ENCODE peak calls at places on chromosomes 1 and 21, in six cellular contexts. One of them, this sample, is unnamed.

GRCh38 chr1:205983925-205984725 is 19.1 kb downstream of the RAB7B start:
- DNase-seq in neuronal stem cell: peak
- DNase-seq in trophoblast cell: peak
- DNase-seq in H9: peak
- DNase-seq in IMR-90: peak
- DNase-seq in mesenchymal stem cell: peak
- DNase-seq in this sample: no peak

GRCh38 chr1:65395887-65396612 is 24.4 kb upstream of the LEPR start:
- DNase-seq in IMR-90: peak
- DNase-seq in mesenchymal stem cell: peak
- DNase-seq in trophoblast cell: peak
- DNase-seq in H9: peak
- DNase-seq in neuronal stem cell: no peak
- DNase-seq in this sample: peak

GRCh38 chr1:12095822-12096263 is 32.7 kb downstream of the TNFRSF8 start:
- DNase-seq in neuronal stem cell: no peak
- DNase-seq in IMR-90: peak
- DNase-seq in mesenchymal stem cell: peak
- DNase-seq in trophoblast cell: peak
- DNase-seq in H9: peak
- DNase-seq in this sample: no peak

GRCh38 chr1:244104309-244105060 is 53.4 kb downstream of the ZBTB18 start:
- DNase-seq in IMR-90: peak
- DNase-seq in H9: no peak
- DNase-seq in trophoblast cell: peak
- DNase-seq in mesenchymal stem cell: peak
- DNase-seq in neuronal stem cell: no peak
- DNase-seq in this sample: no peak

GRCh38 chr21:44773291-44773932 is 28.2 kb downstream of the UBE2G2 start:
- DNase-seq in trophoblast cell: peak
- DNase-seq in IMR-90: no peak
- DNase-seq in neuronal stem cell: no peak
- DNase-seq in H9: no peak
- DNase-seq in mesenchymal stem cell: no peak
- DNase-seq in this sample: no peak

GRCh38 chr1:52665173-52666020 is 32.4 kb downstream of the SHISAL2A start:
- DNase-seq in neuronal stem cell: no peak
- DNase-seq in H9: no peak
- DNase-seq in mesenchymal stem cell: no peak
- DNase-seq in IMR-90: no peak
- DNase-seq in trophoblast cell: no peak
- DNase-seq in this sample: no peak

GRCh38 chr1:43530483-43531452 is at the start of gene PTPRF:
- DNase-seq in mesenchymal stem cell: peak
- DNase-seq in trophoblast cell: peak
- DNase-seq in neuronal stem cell: peak
- DNase-seq in H9: peak
- DNase-seq in IMR-90: peak
- DNase-seq in this sample: no peak

GRCh38 chr1:213934642-213935041 is 53.1 kb upstream of the PROX1 start:
- DNase-seq in H9: no peak
- DNase-seq in IMR-90: no peak
- DNase-seq in neuronal stem cell: no peak
- DNase-seq in mesenchymal stem cell: no peak
- DNase-seq in trophoblast cell: no peak
- DNase-seq in this sample: no peak

GRCh38 chr1:204885790-204886189 is 15.1 kb downstream of the NFASC start:
- DNase-seq in H9: no peak
- DNase-seq in IMR-90: no peak
- DNase-seq in neuronal stem cell: no peak
- DNase-seq in mesenchymal stem cell: no peak
- DNase-seq in trophoblast cell: peak
- DNase-seq in this sample: no peak

GRCh38 chr1:119882172-119883029 is 13.9 kb downstream of the ADAM30 start:
- DNase-seq in trophoblast cell: no peak
- DNase-seq in IMR-90: peak
- DNase-seq in H9: no peak
- DNase-seq in neuronal stem cell: no peak
- DNase-seq in mesenchymal stem cell: no peak
- DNase-seq in this sample: no peak

GRCh38 chr21:43854773-43855633 is 10.0 kb upstream of the AGPAT3 start:
- DNase-seq in trophoblast cell: no peak
- DNase-seq in H9: no peak
- DNase-seq in IMR-90: no peak
- DNase-seq in mesenchymal stem cell: peak
- DNase-seq in neuronal stem cell: no peak
- DNase-seq in this sample: no peak

GRCh38 chr1:31510304-31510703 is 66.0 kb upstream of the TINAGL1 start:
- DNase-seq in H9: no peak
- DNase-seq in trophoblast cell: no peak
- DNase-seq in neuronal stem cell: no peak
- DNase-seq in mesenchymal stem cell: no peak
- DNase-seq in IMR-90: no peak
- DNase-seq in this sample: no peak

GRCh38 chr1:231827337-231828105 is 200.9 kb downstream of the DISC1 start:
- DNase-seq in IMR-90: peak
- DNase-seq in H9: no peak
- DNase-seq in trophoblast cell: no peak
- DNase-seq in mesenchymal stem cell: peak
- DNase-seq in neuronal stem cell: no peak
- DNase-seq in this sample: no peak

GRCh38 chr1:80656628-80657019 is 1144.1 kb upstream of the ADGRL2 start:
- DNase-seq in trophoblast cell: no peak
- DNase-seq in IMR-90: peak
- DNase-seq in H9: no peak
- DNase-seq in neuronal stem cell: no peak
- DNase-seq in mesenchymal stem cell: peak
- DNase-seq in this sample: no peak

GRCh38 chr1:1419363-1419811 is 1.7 kb downstream of the ANKRD65 start:
- DNase-seq in mesenchymal stem cell: no peak
- DNase-seq in H9: no peak
- DNase-seq in trophoblast cell: no peak
- DNase-seq in neuronal stem cell: no peak
- DNase-seq in IMR-90: no peak
- DNase-seq in this sample: no peak

GRCh38 chr1:30738040-30738441 is 14.7 kb upstream of the MATN1 start:
- DNase-seq in neuronal stem cell: no peak
- DNase-seq in H9: peak
- DNase-seq in mesenchymal stem cell: no peak
- DNase-seq in trophoblast cell: peak
- DNase-seq in IMR-90: no peak
- DNase-seq in this sample: no peak

GRCh38 chr1:194292912-194293311 is 1106.5 kb upstream of the B3GALT2 start:
- DNase-seq in trophoblast cell: no peak
- DNase-seq in mesenchymal stem cell: no peak
- DNase-seq in H9: no peak
- DNase-seq in IMR-90: no peak
- DNase-seq in neuronal stem cell: no peak
- DNase-seq in this sample: no peak

GRCh38 chr1:67683306-67683705 is 1.7 kb upstream of the GADD45A start:
- DNase-seq in H9: no peak
- DNase-seq in IMR-90: peak
- DNase-seq in mesenchymal stem cell: peak
- DNase-seq in trophoblast cell: peak
- DNase-seq in neuronal stem cell: no peak
- DNase-seq in this sample: no peak

GRCh38 chr1:18100493-18101063 is 7.0 kb upstream of the IGSF21 start:
- DNase-seq in IMR-90: peak
- DNase-seq in neuronal stem cell: peak
- DNase-seq in trophoblast cell: peak
- DNase-seq in mesenchymal stem cell: peak
- DNase-seq in H9: peak
- DNase-seq in this sample: peak

GRCh38 chr1:226366290-226366689 is 41.6 kb downstream of the PARP1 start:
- DNase-seq in IMR-90: peak
- DNase-seq in neuronal stem cell: no peak
- DNase-seq in trophoblast cell: no peak
- DNase-seq in H9: no peak
- DNase-seq in mesenchymal stem cell: no peak
- DNase-seq in this sample: no peak

GRCh38 chr1:103025858-103026409 is 82.4 kb downstream of the COL11A1 start:
- DNase-seq in mesenchymal stem cell: no peak
- DNase-seq in H9: no peak
- DNase-seq in trophoblast cell: no peak
- DNase-seq in neuronal stem cell: no peak
- DNase-seq in IMR-90: no peak
- DNase-seq in this sample: no peak

GRCh38 chr1:150875197-150876110 is 945 bp downstream of the ARNT start:
- DNase-seq in H9: no peak
- DNase-seq in trophoblast cell: no peak
- DNase-seq in IMR-90: no peak
- DNase-seq in neuronal stem cell: no peak
- DNase-seq in mesenchymal stem cell: no peak
- DNase-seq in this sample: no peak

GRCh38 chr21:25910809-25911208 is 176.0 kb downstream of the GABPA start:
- DNase-seq in trophoblast cell: no peak
- DNase-seq in neuronal stem cell: no peak
- DNase-seq in IMR-90: no peak
- DNase-seq in mesenchymal stem cell: no peak
- DNase-seq in H9: no peak
- DNase-seq in this sample: no peak
- H3K14ac ChIP-seq in trophoblast cell: no peak
- H3K14ac ChIP-seq in neuronal stem cell: no peak
- H3K14ac ChIP-seq in IMR-90: no peak
- H3K14ac ChIP-seq in mesenchymal stem cell: no peak
- H3K14ac ChIP-seq in H9: no peak
- H3K14ac ChIP-seq in this sample: no peak

GRCh38 chr1:86085741-86086411 is 70.7 kb downstream of the COL24A1 start:
- DNase-seq in trophoblast cell: no peak
- DNase-seq in neuronal stem cell: no peak
- DNase-seq in IMR-90: no peak
- DNase-seq in mesenchymal stem cell: no peak
- DNase-seq in H9: no peak
- DNase-seq in this sample: no peak

GRCh38 chr1:86084998-86085397 is 71.6 kb downstream of the COL24A1 start:
- DNase-seq in IMR-90: peak
- DNase-seq in neuronal stem cell: no peak
- DNase-seq in mesenchymal stem cell: no peak
- DNase-seq in trophoblast cell: no peak
- DNase-seq in H9: no peak
- DNase-seq in this sample: no peak

DNA sequence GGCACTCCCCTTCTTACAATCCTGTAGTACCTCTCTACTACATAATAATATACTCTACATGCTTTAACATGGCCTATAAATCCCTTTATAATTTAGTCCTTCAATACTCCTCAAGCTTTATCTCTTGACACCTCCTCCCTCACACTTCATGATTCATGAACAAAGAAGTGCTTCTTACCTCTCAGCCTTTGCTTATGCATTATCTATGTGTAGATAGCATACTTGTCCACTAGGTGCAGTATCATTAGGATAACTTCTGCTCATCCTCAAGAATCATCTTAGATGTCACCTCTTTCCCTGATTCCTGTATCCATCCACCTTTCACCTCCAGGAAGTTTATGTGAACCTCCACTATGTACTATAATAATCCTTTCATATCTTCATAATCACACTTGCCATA is 74.4 kb downstream of the COL24A1 start:
- DNase-seq in mesenchymal stem cell: no peak
- DNase-seq in IMR-90: no peak
- DNase-seq in H9: no peak
- DNase-seq in trophoblast cell: peak
- DNase-seq in neuronal stem cell: no peak
- DNase-seq in this sample: no peak
- H3K14ac ChIP-seq in mesenchymal stem cell: no peak
- H3K14ac ChIP-seq in IMR-90: no peak
- H3K14ac ChIP-seq in H9: no peak
- H3K14ac ChIP-seq in trophoblast cell: no peak
- H3K14ac ChIP-seq in neuronal stem cell: no peak
- H3K14ac ChIP-seq in this sample: no peak

DNA sequence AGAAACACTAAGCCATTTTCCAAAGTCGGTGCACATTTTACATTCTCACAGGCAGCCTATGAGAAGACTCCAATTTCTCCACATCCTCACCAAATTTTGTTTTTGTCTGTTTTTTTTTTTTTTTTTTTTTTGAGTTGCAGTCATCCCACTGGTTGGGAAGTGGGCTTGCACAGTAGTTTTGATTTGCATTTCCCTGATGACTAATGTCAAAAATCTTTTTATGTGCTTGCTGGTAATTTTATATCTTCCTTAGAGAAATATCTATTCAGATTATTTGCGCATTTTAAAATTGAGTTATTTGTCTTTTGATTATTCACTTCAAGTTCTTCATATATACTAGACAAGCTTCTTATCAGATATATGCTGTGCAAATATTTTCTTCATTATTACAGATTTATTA is 141.5 kb downstream of the USH2A start:
- DNase-seq in mesenchymal stem cell: no peak
- DNase-seq in neuronal stem cell: no peak
- DNase-seq in trophoblast cell: no peak
- DNase-seq in IMR-90: peak
- DNase-seq in H9: no peak
- DNase-seq in this sample: no peak
- H3K14ac ChIP-seq in mesenchymal stem cell: no peak
- H3K14ac ChIP-seq in neuronal stem cell: no peak
- H3K14ac ChIP-seq in trophoblast cell: no peak
- H3K14ac ChIP-seq in IMR-90: no peak
- H3K14ac ChIP-seq in H9: no peak
- H3K14ac ChIP-seq in this sample: no peak

GRCh38 chr1:155063550-155064108 is at the start of gene EFNA4:
- DNase-seq in H9: peak
- DNase-seq in neuronal stem cell: peak
- DNase-seq in IMR-90: peak
- DNase-seq in trophoblast cell: peak
- DNase-seq in mesenchymal stem cell: peak
- DNase-seq in this sample: no peak

GRCh38 chr1:155062702-155063411 is 683 bp upstream of the EFNA4 start:
- DNase-seq in H9: peak
- DNase-seq in mesenchymal stem cell: peak
- DNase-seq in neuronal stem cell: peak
- DNase-seq in trophoblast cell: peak
- DNase-seq in IMR-90: peak
- DNase-seq in this sample: peak

GRCh38 chr1:155062151-155062686 is 1.3 kb upstream of the EFNA4 start:
- DNase-seq in neuronal stem cell: peak
- DNase-seq in H9: peak
- DNase-seq in trophoblast cell: no peak
- DNase-seq in IMR-90: no peak
- DNase-seq in mesenchymal stem cell: no peak
- DNase-seq in this sample: peak

GRCh38 chr1:155064109-155064812 is 721 bp downstream of the EFNA4 start:
- DNase-seq in IMR-90: peak
- DNase-seq in trophoblast cell: peak
- DNase-seq in neuronal stem cell: peak
- DNase-seq in mesenchymal stem cell: peak
- DNase-seq in H9: peak
- DNase-seq in this sample: no peak

DNA sequence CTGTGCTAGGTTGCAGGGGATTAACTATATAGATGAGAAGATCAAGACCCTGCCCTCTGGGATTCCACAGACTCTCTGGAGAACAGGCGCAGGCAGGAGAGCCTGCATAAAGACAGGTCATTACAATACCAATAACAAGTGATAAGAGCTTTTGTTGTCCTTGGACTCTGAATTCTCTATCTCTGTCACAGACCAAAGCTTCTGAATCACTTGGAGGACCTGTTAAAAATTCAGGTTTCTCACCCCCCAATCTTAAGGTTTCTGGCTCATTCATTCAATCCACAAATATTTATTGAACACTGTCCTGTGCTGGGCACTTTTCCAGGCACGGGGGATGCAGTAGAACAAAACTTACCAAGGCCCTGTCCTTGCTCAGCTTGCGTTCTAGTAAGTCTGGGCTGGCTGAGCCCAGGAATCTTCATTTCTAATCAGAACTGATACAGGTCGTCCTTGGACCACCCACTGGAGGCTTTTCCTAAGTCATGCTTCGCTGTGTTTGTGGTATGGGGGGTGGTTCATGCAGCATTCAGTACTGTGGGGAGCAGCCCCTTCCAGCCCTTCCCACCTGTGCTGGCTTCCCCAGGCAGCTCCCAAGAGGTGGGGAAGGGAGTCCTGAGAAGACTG is 1.4 kb downstream of the EFNA4 start:
- DNase-seq in neuronal stem cell: no peak
- DNase-seq in IMR-90: no peak
- DNase-seq in H9: no peak
- DNase-seq in trophoblast cell: no peak
- DNase-seq in mesenchymal stem cell: no peak
- DNase-seq in this sample: no peak
- H3K14ac ChIP-seq in neuronal stem cell: no peak
- H3K14ac ChIP-seq in IMR-90: no peak
- H3K14ac ChIP-seq in H9: no peak
- H3K14ac ChIP-seq in trophoblast cell: no peak
- H3K14ac ChIP-seq in mesenchymal stem cell: no peak
- H3K14ac ChIP-seq in this sample: no peak